ENCODE peak calls at places on chromosomes 6 and 20, in five cellular contexts. A is fibroblast of lung, R is transverse colon, C is colonic mucosa, Y is hepatocyte. M is an unnamed sample. For H3K4me1, the result is how much of the 10 kb centered on the place peaks cover.

GRCh38 chr6:14276667-14277404 is 159.3 kb downstream of the CD83 start:
- DNase-seq in A (no peak), R (no peak), C (no peak), Y (no peak), M (no peak)

GRCh38 chr6:28757429-28758045 is 166.2 kb downstream of the TRIM27 start:
- DNase-seq in A (no peak), R (no peak), C (no peak), Y (no peak), M (no peak)

GRCh38 chr6:116783852-116784251 is 18.3 kb upstream of the FAM162B start:
- DNase-seq in A (peak), R (no peak), C (no peak), Y (peak), M (no peak)

GRCh38 chr20:21322921-21323321 is 19.8 kb downstream of the XRN2 start:
- DNase-seq in A (no peak), R (no peak), C (no peak), Y (no peak), M (no peak)

GRCh38 chr6:152338335-152339125 is 298.6 kb downstream of the SYNE1 start:
- DNase-seq in A (peak), R (peak), C (peak), Y (peak), M (peak)

GRCh38 chr6:114997813-114998292 is 655.0 kb upstream of the HS3ST5 start:
- DNase-seq in A (no peak), R (no peak), C (no peak), Y (no peak), M (no peak)

GRCh38 chr6:41596807-41597206 is 41.5 kb upstream of the MDFI start:
- DNase-seq in A (no peak), R (no peak), C (no peak), Y (no peak), M (no peak)

GRCh38 chr20:37243076-37243936 is 18.3 kb downstream of the GHRH start:
- DNase-seq in A (no peak), R (no peak), C (no peak), Y (no peak), M (no peak)

GRCh38 chr20:59483481-59483880 is 120.9 kb upstream of the PHACTR3 start:
- DNase-seq in A (no peak), R (no peak), C (no peak), Y (no peak), M (no peak)

GRCh38 chr20:41889871-41890224 is 271.7 kb upstream of the CHD6 start:
- DNase-seq in A (no peak), R (no peak), C (no peak), Y (no peak), M (no peak)

GRCh38 chr6:159463440-159463839 is 229.6 kb downstream of the SOD2 start:
- DNase-seq in A (no peak), R (no peak), C (no peak), Y (peak), M (no peak)

GRCh38 chr6:105067329-105067728 is 110.4 kb downstream of the LIN28B start:
- DNase-seq in A (no peak), R (no peak), C (no peak), Y (no peak), M (no peak)

GRCh38 chr6:138576303-138576702 is 77.0 kb upstream of the NHSL1 start:
- DNase-seq in A (no peak), R (no peak), C (no peak), Y (no peak), M (no peak)

GRCh38 chr6:15301179-15302006 is 55.5 kb downstream of the JARID2 start:
- DNase-seq in A (no peak), R (no peak), C (no peak), Y (no peak), M (no peak)

GRCh38 chr6:131762984-131763383 is 44.8 kb upstream of the ENPP1 start:
- DNase-seq in A (no peak), R (no peak), C (no peak), Y (no peak), M (no peak)

GRCh38 chr6:122339661-122340060 is 59.8 kb upstream of the HSF2 start:
- DNase-seq in A (no peak), R (no peak), C (no peak), Y (no peak), M (no peak)
- TF ChIP-seq CTCF in A (no peak), R (no peak), C (no peak), Y (no peak), M (no peak)

GRCh38 chr6:151299009-151299408 is 59.2 kb downstream of the AKAP12 start:
- DNase-seq in A (no peak), R (no peak), C (no peak), Y (no peak), M (no peak)

GRCh38 chr6:151291145-151292055 is 51.6 kb downstream of the AKAP12 start:
- DNase-seq in A (peak), R (peak), C (peak), Y (peak), M (no peak)

GRCh38 chr6:151293621-151294020 is 53.9 kb downstream of the AKAP12 start:
- DNase-seq in A (no peak), R (no peak), C (no peak), Y (no peak), M (no peak)

GRCh38 chr6:151292974-151293373 is 53.2 kb downstream of the AKAP12 start:
- DNase-seq in A (peak), R (no peak), C (no peak), Y (no peak), M (no peak)

DNA sequence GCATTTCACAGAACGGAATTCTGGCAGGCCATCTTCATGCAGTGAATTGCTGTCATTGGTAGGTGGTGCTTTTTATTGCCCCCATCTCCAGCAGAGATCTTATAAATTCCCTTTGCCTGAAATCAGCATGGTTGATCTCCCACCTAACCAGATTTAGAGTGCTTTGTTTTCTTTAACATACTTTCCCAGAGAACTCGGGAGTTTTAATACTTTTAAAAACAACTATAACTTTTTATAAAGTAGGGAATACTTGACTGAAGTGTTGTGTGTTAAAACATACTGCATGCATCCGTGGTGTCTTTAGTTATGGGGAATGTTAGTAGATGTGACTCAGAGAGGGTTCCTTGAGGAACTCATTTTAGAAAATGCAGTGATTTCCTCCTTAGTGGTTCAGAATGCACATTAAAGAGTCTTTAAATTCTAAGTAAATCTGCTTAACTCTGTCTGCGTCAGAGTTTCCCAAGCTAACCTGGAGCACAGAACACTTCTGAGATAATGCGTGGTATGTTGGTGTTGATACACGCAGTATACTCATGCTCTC is 54.9 kb downstream of the AKAP12 start:
- DNase-seq in A (no peak), R (no peak), C (no peak), Y (no peak), M (no peak)
- H3K4me1 ChIP-seq in A (under half), R (under half), C (under half), Y (under half), M (under half)

GRCh38 chr6:34302929-34303328 is 54.1 kb upstream of the SMIM29 start:
- DNase-seq in A (no peak), R (no peak), C (no peak), Y (no peak), M (no peak)
- H3K27ac ChIP-seq in A (no peak), R (no peak), C (no peak), Y (no peak), M (no peak)

GRCh38 chr6:166763606-166764472 is 136.8 kb upstream of the RPS6KA2 start:
- DNase-seq in A (no peak), R (no peak), C (no peak), Y (no peak), M (peak)
- TF ChIP-seq CTCF in A (no peak), R (no peak), C (no peak), Y (no peak), M (no peak)